ENCODE peak calls at places on chromosome 15, in nine cellular contexts. G, Q, M, X, B, I, A, R and Z are unnamed samples. For H4K20me1, the result is how much of the 10 kb centered on the place peaks cover.

GRCh38 chr15:48798319-48798718 is 12.6 kb downstream of the CEP152 start:
- DNase-seq in X (no peak), M (no peak), R (no peak), I (no peak), B (no peak), G (no peak), A (peak), Q (no peak), Z (no peak)

GRCh38 chr15:38535451-38536200 is 29.0 kb downstream of the RASGRP1 start:
- DNase-seq in X (no peak), M (no peak), G (no peak), Q (no peak), A (no peak), I (no peak), B (peak), R (no peak), Z (peak)

GRCh38 chr15:62112616-62113593 is 46.1 kb downstream of the C2CD4A start:
- DNase-seq in G (no peak), R (peak), M (peak), Q (no peak), I (no peak), A (no peak), B (peak), X (peak), Z (peak)

GRCh38 chr15:33310481-33311311 is at the start of gene RYR3:
- DNase-seq in M (no peak), A (peak), Q (no peak), I (no peak), B (no peak), X (peak), R (no peak), G (peak), Z (peak)

GRCh38 chr15:28131946-28132345 is 32.8 kb upstream of the OCA2 start:
- DNase-seq in Q (no peak), X (no peak), I (no peak), G (no peak), A (no peak), M (no peak), R (no peak), B (no peak), Z (no peak)

GRCh38 chr15:33988384-33988783 is 20.1 kb downstream of the CHRM5 start:
- DNase-seq in R (no peak), G (no peak), B (peak), I (no peak), M (peak), A (no peak), Q (no peak), X (no peak), Z (peak)

GRCh38 chr15:57972801-57973311 is 92.7 kb downstream of the ALDH1A2 start:
- DNase-seq in I (no peak), G (no peak), X (no peak), R (no peak), B (no peak), M (no peak), A (no peak), Q (no peak), Z (no peak)

GRCh38 chr15:91465696-91466095 is 365.6 kb downstream of the SV2B start:
- DNase-seq in I (no peak), R (no peak), Q (no peak), B (no peak), A (no peak), M (no peak), X (no peak), G (no peak), Z (no peak)

GRCh38 chr15:71049706-71050422 is 65.4 kb upstream of the THSD4 start:
- DNase-seq in B (peak), G (no peak), Q (no peak), M (no peak), I (no peak), A (peak), R (no peak), X (no peak), Z (peak)

GRCh38 chr15:96354731-96355560 is 24.4 kb downstream of the NR2F2 start:
- DNase-seq in X (peak), R (peak), G (no peak), A (peak), M (peak), B (peak), I (no peak), Q (no peak), Z (peak)

GRCh38 chr15:43483306-43484128 is 9.4 kb downstream of the TP53BP1 start:
- DNase-seq in I (no peak), Q (peak), G (no peak), B (no peak), X (no peak), R (no peak), M (no peak), A (no peak), Z (peak)

GRCh38 chr15:77921664-77922063 is 155.8 kb downstream of the TBC1D2B start:
- DNase-seq in Q (no peak), M (no peak), G (no peak), X (no peak), I (no peak), A (no peak), R (no peak), B (no peak), Z (no peak)

GRCh38 chr15:27903405-27903804 is 195.7 kb downstream of the OCA2 start:
- DNase-seq in R (no peak), A (no peak), X (no peak), I (no peak), G (no peak), B (no peak), M (no peak), Q (no peak), Z (no peak)

GRCh38 chr15:89333011-89333860 is 1.4 kb downstream of the POLG start:
- DNase-seq in R (no peak), M (no peak), Q (peak), B (no peak), X (no peak), G (no peak), I (no peak), A (no peak), Z (no peak)

GRCh38 chr15:82535566-82536408 is 4.5 kb downstream of the RPS17 start:
- DNase-seq in A (no peak), I (no peak), Q (no peak), X (no peak), R (no peak), M (peak), G (no peak), B (no peak), Z (no peak)

GRCh38 chr15:27039163-27039562 is 68.2 kb downstream of the GABRG3 start:
- DNase-seq in G (no peak), A (no peak), Q (no peak), X (no peak), B (no peak), I (no peak), R (no peak), M (no peak), Z (no peak)

GRCh38 chr15:64141798-64142512 is 9.6 kb upstream of the SNX22 start:
- DNase-seq in G (no peak), B (no peak), Q (no peak), M (no peak), A (no peak), I (no peak), R (no peak), X (no peak), Z (no peak)

GRCh38 chr15:64146041-64146440 is 5.5 kb upstream of the SNX22 start:
- DNase-seq in B (no peak), G (no peak), A (no peak), Q (no peak), R (no peak), M (no peak), I (no peak), X (no peak), Z (no peak)

GRCh38 chr15:64144565-64145281 is 6.8 kb upstream of the SNX22 start:
- DNase-seq in X (no peak), R (no peak), B (no peak), M (no peak), A (no peak), I (no peak), Q (peak), G (no peak), Z (no peak)

GRCh38 chr15:64144192-64144564 is 7.4 kb upstream of the SNX22 start:
- DNase-seq in A (no peak), I (no peak), X (no peak), G (no peak), R (no peak), M (no peak), Q (no peak), B (no peak), Z (no peak)

DNA sequence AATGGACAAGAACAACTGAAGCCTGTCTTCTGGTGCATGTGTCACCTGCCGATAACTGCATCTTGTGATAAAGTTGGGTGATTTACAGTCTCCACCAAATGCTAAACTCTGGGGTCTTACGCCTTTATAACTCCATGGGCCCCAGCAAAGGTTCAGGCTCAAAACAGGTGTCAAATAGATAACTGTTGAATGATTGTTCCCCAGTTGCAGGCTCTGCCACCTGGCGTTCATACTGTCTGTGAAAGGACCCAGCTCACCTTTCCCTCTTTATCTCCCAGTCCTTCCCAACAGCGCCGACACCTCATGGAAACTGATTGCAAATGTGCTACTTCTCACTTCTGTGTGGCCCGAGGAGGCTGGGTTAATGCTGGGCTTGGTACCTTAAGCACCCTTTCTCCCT is 8.3 kb upstream of the SNX22 start:
- DNase-seq in M (no peak), B (no peak), A (no peak), I (no peak), G (no peak), X (no peak), Q (no peak), R (no peak), Z (no peak)
- TF ChIP-seq CTCF in M (no peak), B (no peak), A (no peak), I (no peak), G (no peak), X (no peak), Q (peak), R (no peak), Z (no peak)

GRCh38 chr15:59406446-59406845 is 31.5 kb upstream of the FAM81A start:
- DNase-seq in Q (peak), G (no peak), R (no peak), A (no peak), I (no peak), X (no peak), B (no peak), M (no peak), Z (no peak)
- H3K4me3 ChIP-seq in Q (peak), G (no peak), R (no peak), A (no peak), I (no peak), X (no peak), B (no peak), M (no peak), Z (no peak)

DNA sequence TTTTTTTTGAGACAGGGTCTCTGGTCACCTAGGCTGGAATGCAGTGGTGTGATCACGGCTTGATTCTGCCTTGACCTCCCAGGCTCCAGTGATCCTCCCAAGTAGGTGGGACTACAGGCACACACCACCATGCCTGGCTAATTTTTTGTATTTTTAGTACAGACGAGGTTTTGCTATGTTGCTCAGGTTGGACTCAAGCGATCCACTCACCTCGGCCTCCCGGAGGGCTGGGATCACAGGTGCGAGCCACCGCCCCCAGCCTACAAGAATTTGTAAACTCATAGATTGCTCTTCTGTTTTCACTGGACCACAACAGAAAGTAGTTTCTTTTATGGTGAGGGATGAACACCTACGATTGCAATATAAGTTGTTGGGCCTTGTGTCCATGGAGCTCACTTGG is 7.4 kb downstream of the IGF1R start:
- DNase-seq in B (no peak), I (no peak), M (no peak), G (no peak), R (no peak), Q (no peak), X (no peak), A (no peak), Z (no peak)
- H4K20me1 ChIP-seq in B (half or more), I (under half), M (half or more), G (under half), R (under half), Q (half or more), X (half or more), A (half or more), Z (under half)

DNA sequence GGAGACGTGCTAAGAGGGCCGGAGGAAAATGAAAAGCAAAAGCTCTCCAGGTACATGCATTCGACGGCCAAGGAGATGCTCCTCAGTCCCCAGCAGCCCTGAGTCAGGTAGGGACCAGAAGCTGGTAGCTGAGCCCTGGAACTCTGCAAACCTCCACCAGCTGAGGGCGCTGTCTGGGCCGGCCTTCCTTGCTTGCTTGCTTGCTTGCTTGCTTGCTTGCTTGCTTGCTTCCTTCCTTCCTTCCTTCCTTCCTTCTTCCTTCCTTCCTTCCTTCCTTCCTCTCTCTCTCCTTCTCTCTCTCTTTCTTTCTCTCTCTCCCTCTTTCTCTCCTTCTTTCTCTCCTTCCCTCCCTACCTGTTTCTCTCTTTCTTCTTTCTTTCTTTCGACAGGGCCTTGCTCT is 94.6 kb upstream of the RASGRF1 start:
- DNase-seq in Q (peak), G (peak), B (no peak), A (peak), X (no peak), M (no peak), I (peak), R (no peak), Z (no peak)
- TF ChIP-seq CTCF in Q (peak), G (peak), B (peak), A (peak), X (peak), M (peak), I (peak), R (no peak), Z (peak)

DNA sequence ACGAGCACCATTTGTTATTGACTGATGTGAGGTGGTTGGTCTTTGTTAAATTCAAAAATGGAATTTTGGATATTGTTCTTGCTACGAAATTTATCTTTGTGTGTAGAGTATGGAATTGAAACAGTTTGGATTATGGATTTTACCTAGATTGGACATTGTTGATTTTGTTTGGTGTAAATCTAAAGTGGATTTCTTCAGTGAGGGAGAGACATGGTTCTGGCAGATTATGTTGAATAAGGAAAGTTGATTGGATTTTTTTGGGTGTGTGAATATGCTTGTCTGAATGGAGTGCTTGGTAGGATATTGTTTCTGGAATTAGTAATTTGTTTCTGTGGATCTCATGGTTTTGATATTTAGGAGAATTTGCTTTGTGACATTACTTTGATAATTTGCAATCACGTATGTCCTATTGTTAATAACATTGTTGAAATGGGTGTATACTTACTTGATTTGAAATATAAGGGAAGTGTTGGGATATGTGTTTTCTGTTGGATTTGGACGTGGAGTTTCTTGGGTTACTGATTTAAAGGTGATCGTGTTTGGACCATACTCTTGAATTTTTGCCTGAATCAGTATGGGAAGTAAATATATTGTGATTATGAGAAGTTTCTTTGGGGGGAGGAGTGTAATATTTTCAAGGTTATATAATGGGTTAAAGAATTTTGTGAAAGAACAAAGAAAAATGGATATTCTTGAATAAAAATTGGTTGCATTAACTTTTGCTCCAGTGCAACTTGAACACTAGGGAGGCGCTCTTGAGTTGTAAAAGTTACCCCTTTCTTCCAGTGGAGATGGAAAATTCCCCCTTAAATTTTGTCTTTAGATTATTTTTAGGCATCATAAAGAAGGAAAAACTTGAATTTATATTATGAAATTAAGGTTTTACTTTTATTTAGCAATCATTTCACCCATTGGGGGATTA is 875 bp upstream of the CHD2 start:
- DNase-seq in Q (peak), X (no peak), G (no peak), M (no peak), I (peak), R (no peak), A (peak), B (peak), Z (no peak)
- H3K4me3 ChIP-seq in Q (peak), X (peak), G (no peak), M (peak), I (peak), R (peak), A (peak), B (no peak), Z (no peak)

GRCh38 chr15:101217446-101217845 is 34.4 kb downstream of the CHSY1 start:
- DNase-seq in G (no peak), Q (no peak), B (no peak), M (peak), I (no peak), X (no peak), R (no peak), A (no peak), Z (no peak)
- H4K20me1 ChIP-seq in G (under half), Q (under half), B (half or more), M (under half), I (under half), X (under half), R (under half), A (half or more), Z (under half)

GRCh38 chr15:44545934-44546802 is 9.2 kb downstream of the EIF3J start:
- DNase-seq in B (peak), M (no peak), I (no peak), X (no peak), R (no peak), Q (peak), A (no peak), G (no peak), Z (peak)
- TF ChIP-seq CTCF in B (peak), M (peak), I (peak), X (peak), R (no peak), Q (peak), A (peak), G (no peak), Z (peak)

GRCh38 chr15:67072951-67073350 is 7.5 kb downstream of the SMAD3 start:
- DNase-seq in M (no peak), G (no peak), B (peak), I (no peak), X (no peak), A (no peak), R (no peak), Q (no peak), Z (no peak)

GRCh38 chr15:67076147-67076843 is 10.9 kb downstream of the SMAD3 start:
- DNase-seq in B (peak), X (no peak), R (no peak), Q (peak), A (no peak), I (peak), G (no peak), M (no peak), Z (peak)

GRCh38 chr15:67077641-67078215 is 12.3 kb downstream of the SMAD3 start:
- DNase-seq in G (no peak), Q (peak), B (no peak), R (no peak), I (no peak), M (no peak), A (no peak), X (no peak), Z (no peak)

GRCh38 chr15:67072442-67072841 is 7.0 kb downstream of the SMAD3 start:
- DNase-seq in M (no peak), B (peak), A (no peak), Q (no peak), I (no peak), R (no peak), G (no peak), X (no peak), Z (no peak)

GRCh38 chr15:67074886-67075229 is 9.5 kb downstream of the SMAD3 start:
- DNase-seq in X (no peak), Q (no peak), M (no peak), A (no peak), B (peak), I (no peak), G (no peak), R (no peak), Z (no peak)
- H3K4me3 ChIP-seq in X (no peak), Q (peak), M (no peak), A (no peak), B (no peak), I (no peak), G (no peak), R (no peak), Z (no peak)

GRCh38 chr15:31342781-31343626 is 16.4 kb downstream of the KLF13 start:
- DNase-seq in M (no peak), X (no peak), R (no peak), I (no peak), Q (peak), G (no peak), B (no peak), A (peak), Z (no peak)

GRCh38 chr15:31340591-31340990 is 14.0 kb downstream of the KLF13 start:
- DNase-seq in I (no peak), M (no peak), Q (no peak), R (no peak), B (no peak), X (no peak), A (no peak), G (no peak), Z (no peak)

GRCh38 chr15:31342381-31342780 is 15.7 kb downstream of the KLF13 start:
- DNase-seq in A (no peak), R (no peak), I (no peak), X (no peak), B (no peak), G (no peak), M (no peak), Q (no peak), Z (no peak)

GRCh38 chr15:31341036-31341435 is 14.4 kb downstream of the KLF13 start:
- DNase-seq in A (no peak), B (no peak), G (no peak), X (no peak), Q (no peak), I (no peak), M (no peak), R (no peak), Z (no peak)

DNA sequence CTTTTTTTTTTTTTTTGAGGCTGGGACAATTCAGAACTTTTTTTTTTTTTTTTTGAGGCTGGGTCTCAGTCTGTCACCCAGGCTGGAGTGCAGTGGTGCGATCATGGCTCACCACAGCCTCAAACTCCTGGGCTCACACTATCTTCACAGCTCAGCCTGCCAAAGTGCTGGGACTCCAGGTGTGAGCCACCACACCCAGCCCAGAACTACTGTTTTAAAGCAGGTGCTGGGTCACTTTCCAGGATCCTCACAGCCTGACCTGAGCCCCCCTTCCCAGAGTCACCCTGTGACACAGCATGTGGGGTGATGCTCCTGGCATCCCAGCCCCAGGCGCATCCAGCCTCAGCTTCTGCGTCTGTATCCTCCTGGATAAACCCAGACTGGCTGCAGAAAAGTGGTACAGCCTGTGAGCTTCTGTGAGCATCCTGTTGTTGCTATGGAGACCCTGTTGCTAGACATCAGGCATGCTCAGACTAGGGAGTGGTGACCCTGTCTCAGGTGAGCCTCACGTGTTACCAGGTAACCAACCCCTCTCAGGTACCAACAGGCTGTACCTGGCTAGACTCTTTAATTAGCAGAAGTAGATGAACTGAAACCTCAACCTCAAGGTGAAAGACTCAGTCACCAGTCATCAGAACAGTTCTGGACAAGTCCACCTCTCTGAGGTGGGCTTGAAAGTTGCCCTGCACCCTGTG is 15.0 kb downstream of the KLF13 start:
- DNase-seq in A (no peak), G (no peak), I (no peak), R (no peak), M (no peak), B (no peak), Q (peak), X (no peak), Z (no peak)
- H4K20me1 ChIP-seq in A (half or more), G (half or more), I (under half), R (under half), M (under half), B (half or more), Q (under half), X (half or more), Z (under half)